ENCODE peak calls at places on chromosomes 11 and 22, in seven cellular contexts. V, Q, R, E, Y, H and U are unnamed samples.

GRCh38 chr11:86591631-86592030 is 80.8 kb downstream of the ME3 start:
- DNase-seq in H (no peak), E (no peak), V (no peak), Y (no peak), Q (no peak), R (no peak), U (no peak)

GRCh38 chr11:47551086-47551485 is 1.8 kb downstream of the CELF1 start:
- DNase-seq in R (no peak), E (peak), Y (peak), H (peak), V (no peak), Q (no peak), U (no peak)

GRCh38 chr11:113085446-113085845 is 124.2 kb downstream of the NCAM1 start:
- DNase-seq in R (no peak), V (no peak), H (no peak), Y (no peak), E (no peak), Q (no peak), U (no peak)

GRCh38 chr11:35857922-35858321 is 85.9 kb upstream of the LDLRAD3 start:
- DNase-seq in E (no peak), V (no peak), Y (no peak), R (no peak), Q (no peak), H (no peak), U (no peak)

GRCh38 chr11:37504925-37505324 is 906.9 kb upstream of the RAG2 start:
- DNase-seq in V (no peak), H (no peak), R (no peak), E (no peak), Q (no peak), Y (no peak), U (no peak)

GRCh38 chr22:46002757-46003270 is 25.9 kb upstream of the WNT7B start:
- DNase-seq in E (no peak), V (no peak), R (no peak), Q (no peak), Y (no peak), H (no peak), U (no peak)

GRCh38 chr22:37308385-37309200 is 26.3 kb downstream of the CYTH4 start:
- DNase-seq in V (no peak), H (no peak), R (no peak), Q (no peak), Y (no peak), E (no peak), U (no peak)

GRCh38 chr11:67434395-67434881 is 3.0 kb downstream of the PTPRCAP start:
- DNase-seq in E (no peak), Q (no peak), H (no peak), V (no peak), R (no peak), Y (no peak), U (no peak)

GRCh38 chr22:27752771-27753170 is 48.8 kb downstream of the MN1 start:
- DNase-seq in Q (no peak), E (no peak), R (no peak), Y (no peak), V (no peak), H (peak), U (no peak)

GRCh38 chr11:77181799-77182541 is 53.9 kb downstream of the MYO7A start:
- DNase-seq in E (no peak), Q (no peak), Y (no peak), R (no peak), H (no peak), V (no peak), U (no peak)

GRCh38 chr22:27270818-27271510 is 530.6 kb downstream of the MN1 start:
- DNase-seq in Q (no peak), V (no peak), E (no peak), H (peak), Y (no peak), R (no peak), U (no peak)

GRCh38 chr22:31122532-31123291 is at the start of gene INPP5J:
- DNase-seq in R (peak), E (peak), Y (no peak), V (no peak), Q (peak), H (peak), U (peak)

GRCh38 chr11:46275964-46276641 is 1.4 kb upstream of the CREB3L1 start:
- DNase-seq in V (no peak), E (no peak), H (peak), Y (no peak), Q (no peak), R (no peak), U (no peak)

GRCh38 chr11:27470166-27470565 is 2.4 kb downstream of the LGR4 start:
- DNase-seq in R (no peak), E (no peak), H (no peak), V (no peak), Q (no peak), Y (no peak), U (no peak)